ENCODE peak calls at places on chromosomes 16 and 17, in five cellular contexts. One of them, this sample, is unnamed.

GRCh38 chr17:21387616-21388015 is 11.5 kb downstream of the KCNJ12 start:
- DNase-seq in Right ventricle myocardium superior: no peak
- DNase-seq in PC-9: no peak
- DNase-seq in amniotic epithelial cell: no peak
- DNase-seq in H54: no peak
- DNase-seq in this sample: no peak

GRCh38 chr16:67804853-67805542 is 1.4 kb downstream of the RANBP10 start:
- DNase-seq in amniotic epithelial cell: no peak
- DNase-seq in H54: no peak
- DNase-seq in PC-9: no peak
- DNase-seq in Right ventricle myocardium superior: no peak
- DNase-seq in this sample: no peak

GRCh38 chr17:9647014-9647413 is 1.7 kb downstream of the USP43 start:
- DNase-seq in PC-9: peak; percentile 76
- DNase-seq in amniotic epithelial cell: no peak
- DNase-seq in H54: no peak
- DNase-seq in Right ventricle myocardium superior: no peak
- DNase-seq in this sample: no peak

GRCh38 chr16:24858219-24859041 is 12.7 kb downstream of the SLC5A11 start:
- DNase-seq in H54: no peak
- DNase-seq in Right ventricle myocardium superior: peak; percentile 59
- DNase-seq in amniotic epithelial cell: peak; percentile 63
- DNase-seq in PC-9: no peak
- DNase-seq in this sample: peak; percentile 21

GRCh38 chr16:12518238-12519004 is 285.3 kb downstream of the CPPED1 start:
- DNase-seq in amniotic epithelial cell: no peak
- DNase-seq in PC-9: no peak
- DNase-seq in Right ventricle myocardium superior: peak; percentile 27
- DNase-seq in H54: no peak
- DNase-seq in this sample: no peak

GRCh38 chr17:30349252-30349651 is 15.4 kb upstream of the TMIGD1 start:
- DNase-seq in amniotic epithelial cell: no peak
- DNase-seq in Right ventricle myocardium superior: no peak
- DNase-seq in H54: no peak
- DNase-seq in PC-9: no peak
- DNase-seq in this sample: no peak

GRCh38 chr16:89341697-89342694 is 124.5 kb downstream of the ZNF778 start:
- DNase-seq in amniotic epithelial cell: no peak
- DNase-seq in H54: no peak
- DNase-seq in Right ventricle myocardium superior: no peak
- DNase-seq in PC-9: no peak
- DNase-seq in this sample: no peak

GRCh38 chr16:22232277-22233049 is 26.4 kb downstream of the EEF2K start:
- DNase-seq in H54: peak; percentile 62
- DNase-seq in Right ventricle myocardium superior: no peak
- DNase-seq in PC-9: peak; percentile 94
- DNase-seq in amniotic epithelial cell: peak; percentile 43
- DNase-seq in this sample: no peak

GRCh38 chr16:57576429-57576870 is 34.0 kb downstream of the ADGRG5 start:
- DNase-seq in PC-9: peak; percentile 52
- DNase-seq in H54: peak; percentile 54
- DNase-seq in amniotic epithelial cell: peak; percentile 45
- DNase-seq in Right ventricle myocardium superior: peak; percentile 87
- DNase-seq in this sample: peak; percentile 39

GRCh38 chr17:82232876-82233785 is 4.3 kb downstream of the SLC16A3 start:
- DNase-seq in PC-9: no peak
- DNase-seq in Right ventricle myocardium superior: no peak
- DNase-seq in amniotic epithelial cell: no peak
- DNase-seq in H54: no peak
- DNase-seq in this sample: no peak

GRCh38 chr16:10039220-10040096 is 142.8 kb downstream of the GRIN2A start:
- DNase-seq in PC-9: no peak
- DNase-seq in H54: no peak
- DNase-seq in Right ventricle myocardium superior: no peak
- DNase-seq in amniotic epithelial cell: no peak
- DNase-seq in this sample: no peak

GRCh38 chr16:31710134-31710533 is 163.5 kb upstream of the ZNF267 start:
- DNase-seq in PC-9: no peak
- DNase-seq in amniotic epithelial cell: no peak
- DNase-seq in H54: no peak
- DNase-seq in Right ventricle myocardium superior: no peak
- DNase-seq in this sample: no peak

GRCh38 chr16:19698480-19699465 is 19.3 kb downstream of the KNOP1 start:
- DNase-seq in Right ventricle myocardium superior: no peak
- DNase-seq in H54: no peak
- DNase-seq in amniotic epithelial cell: peak; percentile 67
- DNase-seq in PC-9: no peak
- DNase-seq in this sample: no peak

GRCh38 chr16:11003141-11003540 is 58.8 kb downstream of the CLEC16A start:
- DNase-seq in H54: no peak
- DNase-seq in amniotic epithelial cell: no peak
- DNase-seq in Right ventricle myocardium superior: no peak
- DNase-seq in PC-9: no peak
- DNase-seq in this sample: no peak

GRCh38 chr16:179431-179830 is 828 bp upstream of the HBQ1 start:
- DNase-seq in PC-9: no peak
- DNase-seq in amniotic epithelial cell: no peak
- DNase-seq in H54: no peak
- DNase-seq in Right ventricle myocardium superior: no peak
- DNase-seq in this sample: no peak